ENCODE peak calls at places on chromosome 7, in eight cellular contexts. One of them, this sample, is unnamed.

GRCh38 chr7:44251851-44252250 is 51.1 kb downstream of the YKT6 start:
- DNase-seq in A549: no peak
- DNase-seq in H1: no peak
- DNase-seq in SK-N-SH: no peak
- DNase-seq in GM12878: no peak
- DNase-seq in K562: no peak
- DNase-seq in HepG2: no peak
- DNase-seq in HCT116: no peak
- DNase-seq in this sample: no peak

GRCh38 chr7:157799076-157799685 is 462.4 kb downstream of the DNAJB6 start:
- DNase-seq in A549: no peak
- DNase-seq in H1: no peak
- DNase-seq in SK-N-SH: no peak
- DNase-seq in GM12878: no peak
- DNase-seq in K562: no peak
- DNase-seq in HepG2: no peak
- DNase-seq in HCT116: no peak
- DNase-seq in this sample: no peak

GRCh38 chr7:105337529-105337928 is 51.2 kb downstream of the SRPK2 start:
- DNase-seq in A549: no peak
- DNase-seq in H1: peak; percentile 37
- DNase-seq in SK-N-SH: no peak
- DNase-seq in GM12878: no peak
- DNase-seq in K562: no peak
- DNase-seq in HepG2: no peak
- DNase-seq in HCT116: no peak
- DNase-seq in this sample: no peak

GRCh38 chr7:157513682-157514081 is 176.9 kb downstream of the DNAJB6 start:
- DNase-seq in A549: no peak
- DNase-seq in H1: no peak
- DNase-seq in SK-N-SH: no peak
- DNase-seq in GM12878: no peak
- DNase-seq in K562: no peak
- DNase-seq in HepG2: no peak
- DNase-seq in HCT116: no peak
- DNase-seq in this sample: no peak

GRCh38 chr7:97731736-97732370 is at the start of gene TAC1:
- DNase-seq in A549: no peak
- DNase-seq in H1: peak; percentile 76
- DNase-seq in SK-N-SH: peak; percentile 38
- DNase-seq in GM12878: no peak
- DNase-seq in K562: no peak
- DNase-seq in HepG2: no peak
- DNase-seq in HCT116: no peak
- DNase-seq in this sample: no peak

GRCh38 chr7:132577206-132578049 is 1.2 kb upstream of the PLXNA4 start:
- DNase-seq in A549: peak; percentile 26
- DNase-seq in H1: peak; percentile 75
- DNase-seq in SK-N-SH: peak; percentile 95
- DNase-seq in GM12878: no peak
- DNase-seq in K562: no peak
- DNase-seq in HepG2: no peak
- DNase-seq in HCT116: no peak
- DNase-seq in this sample: peak; percentile 16

GRCh38 chr7:151993977-151994676 is 31.3 kb upstream of the GALNT11 start:
- DNase-seq in A549: no peak
- DNase-seq in H1: no peak
- DNase-seq in SK-N-SH: no peak
- DNase-seq in GM12878: no peak
- DNase-seq in K562: no peak
- DNase-seq in HepG2: no peak
- DNase-seq in HCT116: no peak
- DNase-seq in this sample: no peak

GRCh38 chr7:46493196-46493595 is 572.1 kb upstream of the IGFBP3 start:
- DNase-seq in A549: no peak
- DNase-seq in H1: no peak
- DNase-seq in SK-N-SH: no peak
- DNase-seq in GM12878: no peak
- DNase-seq in K562: no peak
- DNase-seq in HepG2: no peak
- DNase-seq in HCT116: no peak
- DNase-seq in this sample: no peak

GRCh38 chr7:417973-418601 is 101.6 kb downstream of the PDGFA start:
- DNase-seq in A549: no peak
- DNase-seq in H1: no peak
- DNase-seq in SK-N-SH: no peak
- DNase-seq in GM12878: no peak
- DNase-seq in K562: no peak
- DNase-seq in HepG2: no peak
- DNase-seq in HCT116: no peak
- DNase-seq in this sample: no peak

GRCh38 chr7:158865462-158865922 is 9.1 kb downstream of the DYNC2I1 start:
- DNase-seq in A549: no peak
- DNase-seq in H1: no peak
- DNase-seq in SK-N-SH: no peak
- DNase-seq in GM12878: no peak
- DNase-seq in K562: peak; percentile 77
- DNase-seq in HepG2: peak; percentile 41
- DNase-seq in HCT116: no peak
- DNase-seq in this sample: no peak

GRCh38 chr7:106031271-106032029 is 68.4 kb downstream of the CDHR3 start:
- DNase-seq in A549: no peak
- DNase-seq in H1: no peak
- DNase-seq in SK-N-SH: no peak
- DNase-seq in GM12878: no peak
- DNase-seq in K562: no peak
- DNase-seq in HepG2: no peak
- DNase-seq in HCT116: no peak
- DNase-seq in this sample: no peak

GRCh38 chr7:113209449-113210203 is 91.3 kb upstream of the SMIM30 start:
- DNase-seq in A549: no peak
- DNase-seq in H1: no peak
- DNase-seq in SK-N-SH: no peak
- DNase-seq in GM12878: no peak
- DNase-seq in K562: no peak
- DNase-seq in HepG2: no peak
- DNase-seq in HCT116: no peak
- DNase-seq in this sample: peak; percentile 56

GRCh38 chr7:75989726-75990388 is 4.5 kb downstream of the TMEM120A start:
- DNase-seq in A549: no peak
- DNase-seq in H1: peak; percentile 46
- DNase-seq in SK-N-SH: peak; percentile 68
- DNase-seq in GM12878: no peak
- DNase-seq in K562: no peak
- DNase-seq in HepG2: peak; percentile 11
- DNase-seq in HCT116: no peak
- DNase-seq in this sample: no peak

GRCh38 chr7:86815556-86815955 is 171.8 kb downstream of the GRM3 start:
- DNase-seq in A549: no peak
- DNase-seq in H1: no peak
- DNase-seq in SK-N-SH: no peak
- DNase-seq in GM12878: no peak
- DNase-seq in K562: no peak
- DNase-seq in HepG2: no peak
- DNase-seq in HCT116: no peak
- DNase-seq in this sample: no peak

GRCh38 chr7:86818903-86819302 is 175.2 kb downstream of the GRM3 start:
- DNase-seq in A549: no peak
- DNase-seq in H1: no peak
- DNase-seq in SK-N-SH: no peak
- DNase-seq in GM12878: no peak
- DNase-seq in K562: no peak
- DNase-seq in HepG2: no peak
- DNase-seq in HCT116: no peak
- DNase-seq in this sample: no peak

DNA sequence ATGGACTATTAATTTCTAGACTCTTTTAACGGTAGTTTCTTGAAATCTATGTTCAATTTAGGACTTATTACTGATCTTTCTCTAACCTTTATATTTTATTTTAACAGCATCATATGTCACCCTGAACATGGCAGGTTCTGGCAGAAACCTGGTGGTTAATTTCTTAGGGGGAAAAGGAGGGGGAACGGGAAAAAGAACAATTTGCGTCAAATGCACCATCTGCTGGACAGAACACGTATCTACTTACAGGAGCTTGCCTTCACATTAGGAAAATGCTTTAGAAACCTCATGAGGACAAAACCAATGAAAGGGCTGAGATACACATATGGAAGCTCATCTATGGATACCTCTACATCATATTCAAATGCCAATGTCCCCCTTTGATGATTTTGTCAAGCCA is 171.3 kb downstream of the GRM3 start:
- DNase-seq in A549: no peak
- DNase-seq in H1: no peak
- DNase-seq in SK-N-SH: peak; percentile 50
- DNase-seq in GM12878: no peak
- DNase-seq in K562: peak; percentile 36
- DNase-seq in HepG2: peak; percentile 20
- DNase-seq in HCT116: peak; percentile 28
- DNase-seq in this sample: no peak
- TF ChIP-seq RAD21 in A549: peak; percentile 16
- TF ChIP-seq RAD21 in H1: peak; percentile 86
- TF ChIP-seq RAD21 in SK-N-SH: peak; percentile 87
- TF ChIP-seq RAD21 in GM12878: peak; percentile 89
- TF ChIP-seq RAD21 in K562: peak; percentile 68
- TF ChIP-seq RAD21 in HepG2: no peak
- TF ChIP-seq RAD21 in HCT116: peak; percentile 64
- TF ChIP-seq RAD21 in this sample: no peak

DNA sequence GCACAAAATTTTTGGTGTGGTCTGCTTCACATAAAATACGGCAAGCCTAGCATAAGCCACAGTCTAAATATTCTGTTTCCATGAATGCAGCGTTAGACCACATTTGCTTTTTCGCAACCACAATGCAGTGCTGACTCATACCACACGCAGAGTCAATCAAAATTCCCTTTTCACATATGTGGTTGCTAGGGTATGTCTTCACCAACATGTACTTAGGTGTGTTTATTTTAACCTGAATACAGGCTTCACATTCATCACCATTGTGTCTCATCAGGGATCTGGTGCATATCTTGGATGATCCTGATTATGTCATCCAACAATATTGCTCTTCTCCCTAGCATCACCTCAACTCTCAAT is 90.9 kb downstream of the CHN2 start:
- DNase-seq in A549: peak; percentile 27
- DNase-seq in H1: peak; percentile 6
- DNase-seq in SK-N-SH: no peak
- DNase-seq in GM12878: peak; percentile 55
- DNase-seq in K562: no peak
- DNase-seq in HepG2: peak; percentile 28
- DNase-seq in HCT116: peak; percentile 62
- DNase-seq in this sample: peak; percentile 37
- TF ChIP-seq RAD21 in A549: no peak
- TF ChIP-seq RAD21 in H1: no peak
- TF ChIP-seq RAD21 in SK-N-SH: no peak
- TF ChIP-seq RAD21 in GM12878: no peak
- TF ChIP-seq RAD21 in K562: no peak
- TF ChIP-seq RAD21 in HepG2: no peak
- TF ChIP-seq RAD21 in HCT116: no peak
- TF ChIP-seq RAD21 in this sample: no peak

GRCh38 chr7:130092598-130092997 is 22.3 kb downstream of the KLHDC10 start:
- DNase-seq in A549: no peak
- DNase-seq in H1: no peak
- DNase-seq in SK-N-SH: no peak
- DNase-seq in GM12878: no peak
- DNase-seq in K562: no peak
- DNase-seq in HepG2: no peak
- DNase-seq in HCT116: no peak
- DNase-seq in this sample: no peak
- TF ChIP-seq RAD21 in A549: no peak
- TF ChIP-seq RAD21 in H1: no peak
- TF ChIP-seq RAD21 in SK-N-SH: no peak
- TF ChIP-seq RAD21 in GM12878: no peak
- TF ChIP-seq RAD21 in K562: no peak
- TF ChIP-seq RAD21 in HepG2: no peak
- TF ChIP-seq RAD21 in HCT116: no peak
- TF ChIP-seq RAD21 in this sample: no peak

DNA sequence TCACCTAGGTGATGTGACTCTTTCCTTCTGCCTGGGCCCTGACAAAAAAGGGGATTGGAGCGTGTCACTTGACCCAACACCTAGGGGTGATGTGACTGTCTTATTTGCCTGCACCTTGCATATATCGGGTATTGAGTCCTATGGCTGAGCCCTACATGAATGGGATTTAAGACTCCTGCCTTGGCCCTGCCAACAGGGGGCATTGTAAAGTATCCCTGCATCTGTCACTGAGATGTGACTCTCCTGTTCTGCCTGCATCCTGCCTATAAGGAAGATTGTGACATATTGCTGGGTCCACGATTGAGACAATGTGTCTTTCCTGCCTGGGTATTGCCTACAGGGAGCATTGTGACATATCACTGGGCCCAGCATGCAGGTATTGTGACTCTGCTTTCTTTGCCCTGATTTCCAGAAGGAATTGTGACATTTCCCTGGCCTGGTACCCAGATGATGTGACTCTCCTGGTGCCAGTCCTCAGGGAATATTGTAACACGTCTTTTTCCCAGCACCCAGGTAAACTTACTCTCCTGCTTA is 14.2 kb upstream of the ZNF107 start:
- DNase-seq in A549: no peak
- DNase-seq in H1: no peak
- DNase-seq in SK-N-SH: no peak
- DNase-seq in GM12878: no peak
- DNase-seq in K562: no peak
- DNase-seq in HepG2: no peak
- DNase-seq in HCT116: no peak
- DNase-seq in this sample: no peak
- TF ChIP-seq RAD21 in A549: no peak
- TF ChIP-seq RAD21 in H1: no peak
- TF ChIP-seq RAD21 in SK-N-SH: no peak
- TF ChIP-seq RAD21 in GM12878: no peak
- TF ChIP-seq RAD21 in K562: peak; percentile 5
- TF ChIP-seq RAD21 in HepG2: no peak
- TF ChIP-seq RAD21 in HCT116: no peak
- TF ChIP-seq RAD21 in this sample: no peak

DNA sequence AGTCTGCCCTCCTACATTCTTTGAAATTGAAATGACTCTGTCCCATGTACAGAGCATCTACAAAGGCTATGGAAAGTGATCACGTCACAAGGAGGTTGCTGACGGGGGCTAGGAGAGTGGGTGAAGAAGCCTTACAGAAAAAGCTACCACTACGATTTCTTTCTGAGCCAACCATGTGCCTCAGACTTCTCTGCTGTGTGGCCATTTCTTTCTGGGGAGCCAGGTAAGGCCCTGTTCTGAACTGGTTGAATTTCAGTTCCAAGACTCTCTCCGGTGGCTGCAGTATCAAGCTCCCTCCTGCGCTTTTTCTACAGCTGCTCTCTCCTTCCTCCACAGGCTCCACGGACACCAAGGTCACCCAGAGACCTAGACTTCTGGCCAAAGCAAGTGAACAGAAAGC is 112.5 kb upstream of the PRSS1 start:
- DNase-seq in A549: no peak
- DNase-seq in H1: no peak
- DNase-seq in SK-N-SH: no peak
- DNase-seq in GM12878: no peak
- DNase-seq in K562: no peak
- DNase-seq in HepG2: no peak
- DNase-seq in HCT116: no peak
- DNase-seq in this sample: no peak
- TF ChIP-seq RAD21 in A549: no peak
- TF ChIP-seq RAD21 in H1: no peak
- TF ChIP-seq RAD21 in SK-N-SH: no peak
- TF ChIP-seq RAD21 in GM12878: no peak
- TF ChIP-seq RAD21 in K562: no peak
- TF ChIP-seq RAD21 in HepG2: no peak
- TF ChIP-seq RAD21 in HCT116: no peak
- TF ChIP-seq RAD21 in this sample: no peak

GRCh38 chr7:18753972-18754610 is 258.5 kb downstream of the HDAC9 start:
- DNase-seq in A549: no peak
- DNase-seq in H1: no peak
- DNase-seq in SK-N-SH: no peak
- DNase-seq in GM12878: no peak
- DNase-seq in K562: no peak
- DNase-seq in HepG2: no peak
- DNase-seq in HCT116: no peak
- DNase-seq in this sample: peak; percentile 94
- TF ChIP-seq RAD21 in A549: no peak
- TF ChIP-seq RAD21 in H1: no peak
- TF ChIP-seq RAD21 in SK-N-SH: no peak
- TF ChIP-seq RAD21 in GM12878: no peak
- TF ChIP-seq RAD21 in K562: no peak
- TF ChIP-seq RAD21 in HepG2: no peak
- TF ChIP-seq RAD21 in HCT116: no peak
- TF ChIP-seq RAD21 in this sample: no peak